ENCODE peak calls at places on chromosomes 7 and 10, in six cellular contexts. J is pancreas; D is brain microvascular endothelial cell; H is neural progenitor cell; S is dorsolateral prefrontal cortex; C is CD8-positive, alpha-beta memory T cell. B is an unnamed sample.

GRCh38 chr7:142111509-142111908 is at the start of gene MGAM2:
- DNase-seq in J (no peak), D (no peak), H (no peak), S (no peak), C (no peak), B (no peak)

GRCh38 chr10:102230264-102230860 is 4.3 kb downstream of the ELOVL3 start:
- DNase-seq in J (peak), D (peak), H (peak), S (no peak), C (peak), B (peak)

GRCh38 chr10:51743146-51743545 is 43.8 kb upstream of the CSTF2T start:
- DNase-seq in J (no peak), D (no peak), H (peak), S (no peak), C (no peak), B (no peak)

GRCh38 chr7:1539346-1540321 is 9.1 kb downstream of the MAFK start:
- DNase-seq in J (peak), D (peak), H (no peak), S (no peak), C (no peak), B (no peak)

GRCh38 chr7:69695998-69696657 is 97.9 kb downstream of the AUTS2 start:
- DNase-seq in J (no peak), D (no peak), H (no peak), S (no peak), C (no peak), B (no peak)

GRCh38 chr10:110425684-110426293 is 71.9 kb upstream of the DUSP5 start:
- DNase-seq in J (no peak), D (peak), H (no peak), S (no peak), C (no peak), B (no peak)

GRCh38 chr7:36686499-36686898 is 37.8 kb downstream of the AOAH start:
- DNase-seq in J (no peak), D (peak), H (no peak), S (peak), C (peak), B (peak)

GRCh38 chr7:1447551-1448244 is 11.6 kb downstream of the MICALL2 start:
- DNase-seq in J (no peak), D (no peak), H (no peak), S (peak), C (no peak), B (no peak)

GRCh38 chr10:46285300-46285699 is 1.5 kb upstream of the ANTXRL start:
- DNase-seq in J (no peak), D (no peak), H (no peak), S (no peak), C (no peak), B (no peak)

GRCh38 chr7:83646027-83646426 is 2.9 kb downstream of the SEMA3E start:
- DNase-seq in J (no peak), D (no peak), H (no peak), S (no peak), C (no peak), B (no peak)

GRCh38 chr7:47617131-47617530 is 35.2 kb upstream of the TNS3 start:
- DNase-seq in J (no peak), D (no peak), H (no peak), S (no peak), C (no peak), B (no peak)

GRCh38 chr10:30970760-30971460 is 60.8 kb downstream of the ZNF438 start:
- DNase-seq in J (no peak), D (no peak), H (no peak), S (no peak), C (no peak), B (no peak)

GRCh38 chr10:63166742-63167258 is 33.7 kb downstream of the NRBF2 start:
- DNase-seq in J (no peak), D (peak), H (peak), S (no peak), C (no peak), B (peak)

GRCh38 chr7:36473454-36474282 is 84.0 kb downstream of the ANLN start:
- DNase-seq in J (no peak), D (no peak), H (peak), S (peak), C (no peak), B (peak)

GRCh38 chr7:82044497-82045080 is 274.7 kb upstream of the HGF start:
- DNase-seq in J (no peak), D (peak), H (peak), S (peak), C (no peak), B (peak)

GRCh38 chr7:154426778-154427177 is 374.6 kb downstream of the DPP6 start:
- DNase-seq in J (no peak), D (no peak), H (no peak), S (no peak), C (no peak), B (no peak)

GRCh38 chr7:154425326-154425725 is 373.1 kb downstream of the DPP6 start:
- DNase-seq in J (no peak), D (no peak), H (peak), S (no peak), C (no peak), B (no peak)

GRCh38 chr7:154429666-154430404 is 377.6 kb downstream of the DPP6 start:
- DNase-seq in J (no peak), D (no peak), H (no peak), S (no peak), C (no peak), B (no peak)

GRCh38 chr7:154430640-154431039 is 378.4 kb downstream of the DPP6 start:
- DNase-seq in J (no peak), D (no peak), H (no peak), S (no peak), C (no peak), B (no peak)

DNA sequence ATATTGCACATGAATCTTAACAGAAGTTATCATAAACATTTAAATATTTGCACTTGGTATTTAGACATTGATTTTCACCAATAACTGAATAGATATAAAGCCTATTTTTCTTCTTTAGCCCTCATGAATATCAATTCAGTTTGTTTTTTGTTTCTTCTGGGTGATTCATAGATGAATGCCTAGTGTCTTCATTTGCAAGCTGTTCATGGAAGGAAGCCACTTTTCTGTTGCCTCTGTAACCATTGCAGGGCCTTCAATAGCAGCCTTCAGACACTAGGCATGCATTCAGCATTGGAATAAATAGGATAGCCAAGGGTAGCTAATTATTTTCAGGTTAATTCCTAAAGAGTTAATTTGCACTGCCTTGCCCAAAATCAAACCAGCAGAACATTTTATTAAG is 375.3 kb downstream of the DPP6 start:
- DNase-seq in J (no peak), D (no peak), H (no peak), S (no peak), C (no peak), B (no peak)
- H3K27ac ChIP-seq in J (no peak), D (no peak), H (no peak), S (peak), C (no peak), B (no peak)

DNA sequence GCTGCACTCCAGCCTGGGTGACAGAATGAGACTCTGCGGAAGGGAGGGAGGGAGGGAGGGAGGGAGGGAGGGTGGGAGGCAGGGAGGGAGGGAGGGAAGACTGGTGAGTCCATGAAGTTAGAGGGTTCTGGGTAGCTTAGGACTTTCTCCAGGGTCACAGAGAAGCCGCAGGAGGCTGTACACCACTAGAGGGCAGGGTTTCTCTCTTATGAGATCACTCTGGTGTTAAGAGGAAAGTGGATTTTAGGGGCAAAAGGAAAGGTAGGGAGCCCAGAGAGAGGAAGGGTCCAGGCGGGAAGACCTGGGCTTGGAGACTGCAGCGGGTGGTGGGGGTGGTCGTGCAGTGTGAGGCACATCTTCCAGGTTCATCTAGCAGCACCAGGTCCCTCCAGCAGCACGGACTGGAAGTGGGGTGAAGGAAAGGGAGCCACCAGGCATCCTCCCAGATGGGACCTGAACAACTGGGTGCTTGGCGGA is 48.7 kb upstream of the SLC29A3 start:
- DNase-seq in J (no peak), D (peak), H (peak), S (peak), C (no peak), B (peak)
- H3K27ac ChIP-seq in J (no peak), D (no peak), H (no peak), S (no peak), C (no peak), B (no peak)

GRCh38 chr7:92179393-92179924 is 517 bp upstream of the LRRD1 start:
- DNase-seq in J (no peak), D (no peak), H (peak), S (peak), C (no peak), B (no peak)
- H3K27ac ChIP-seq in J (peak), D (no peak), H (no peak), S (peak), C (no peak), B (no peak)

DNA sequence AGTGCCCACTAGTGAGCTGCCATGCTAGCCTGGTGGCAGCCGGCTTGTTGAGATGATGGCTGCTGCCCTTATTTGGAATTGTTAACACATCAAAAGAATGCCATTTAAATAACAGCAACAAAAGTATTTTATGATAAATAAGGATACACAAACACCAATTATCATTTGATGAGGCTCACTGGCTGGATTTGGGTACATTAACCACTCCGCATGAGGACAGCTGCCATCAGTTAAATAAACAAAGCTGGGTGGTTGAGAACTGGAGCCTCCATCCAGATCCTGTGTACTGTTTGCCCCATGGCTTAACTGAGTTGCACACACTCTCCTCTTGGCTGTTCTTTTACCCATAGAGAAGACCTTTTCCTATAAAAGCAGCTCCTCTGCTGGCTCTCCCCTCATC is 103.8 kb downstream of the RGS10 start:
- DNase-seq in J (no peak), D (no peak), H (no peak), S (no peak), C (no peak), B (no peak)
- H3K27ac ChIP-seq in J (no peak), D (no peak), H (no peak), S (no peak), C (no peak), B (no peak)

GRCh38 chr10:89274928-89275327 is 23.4 kb upstream of the LIPA start:
- DNase-seq in J (no peak), D (no peak), H (no peak), S (no peak), C (no peak), B (no peak)
- H3K27ac ChIP-seq in J (no peak), D (no peak), H (no peak), S (peak), C (no peak), B (no peak)

DNA sequence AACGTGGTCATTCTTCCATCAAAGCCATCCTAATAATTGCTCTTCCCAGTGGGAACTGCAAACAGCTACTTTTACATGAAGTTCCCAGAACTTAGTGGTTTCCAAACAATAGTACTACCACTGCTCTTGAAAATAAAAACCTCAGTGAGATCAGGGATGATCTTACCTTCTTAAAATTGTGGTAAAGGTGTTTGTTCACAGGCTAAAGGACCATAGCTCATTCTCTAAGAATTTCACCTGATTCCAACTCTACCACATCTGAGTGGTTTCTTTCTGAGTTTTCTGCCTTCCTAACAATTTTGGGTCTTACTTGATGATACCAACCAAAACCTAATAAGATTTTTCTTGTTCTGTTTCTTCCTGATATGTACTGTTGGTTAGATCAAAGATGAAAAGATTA is 45.6 kb upstream of the AGBL3 start:
- DNase-seq in J (no peak), D (no peak), H (no peak), S (no peak), C (no peak), B (no peak)
- H3K27ac ChIP-seq in J (no peak), D (peak), H (peak), S (no peak), C (no peak), B (no peak)

GRCh38 chr7:27124096-27124978 is 6.2 kb downstream of the HOXA4 start:
- DNase-seq in J (no peak), D (no peak), H (no peak), S (no peak), C (no peak), B (peak)
- H3K27ac ChIP-seq in J (no peak), D (no peak), H (no peak), S (no peak), C (no peak), B (peak)

GRCh38 chr7:32256811-32257210 is 186.6 kb upstream of the PDE1C start:
- DNase-seq in J (no peak), D (no peak), H (no peak), S (no peak), C (no peak), B (no peak)

GRCh38 chr7:32256376-32256775 is 186.2 kb upstream of the PDE1C start:
- DNase-seq in J (no peak), D (no peak), H (no peak), S (no peak), C (no peak), B (no peak)

GRCh38 chr7:32255036-32255435 is 184.8 kb upstream of the PDE1C start:
- DNase-seq in J (no peak), D (no peak), H (no peak), S (no peak), C (no peak), B (no peak)

GRCh38 chr7:32259917-32260596 is 189.8 kb upstream of the PDE1C start:
- DNase-seq in J (no peak), D (no peak), H (no peak), S (no peak), C (no peak), B (no peak)

DNA sequence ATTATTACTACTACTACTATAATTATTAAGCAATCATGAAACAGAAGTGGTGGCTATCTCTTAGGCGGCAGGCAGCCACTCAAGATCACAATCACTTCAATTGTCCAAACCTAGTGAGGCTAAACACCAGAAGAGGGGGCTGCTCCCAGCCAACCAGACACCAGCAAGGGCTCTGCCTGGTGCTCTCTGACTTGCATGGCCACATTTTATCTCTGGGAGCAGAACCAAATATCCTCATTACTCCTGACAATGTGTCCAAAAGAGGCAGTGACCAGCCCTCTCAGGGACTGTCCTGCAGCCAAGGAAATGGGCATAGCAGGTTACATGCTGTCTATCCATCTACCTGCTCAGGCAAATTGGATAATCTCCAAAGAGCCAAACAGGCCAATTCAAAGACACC is 187.4 kb upstream of the PDE1C start:
- DNase-seq in J (no peak), D (no peak), H (peak), S (no peak), C (no peak), B (no peak)
- H3K27ac ChIP-seq in J (no peak), D (no peak), H (no peak), S (no peak), C (no peak), B (no peak)

B was measured in HCT116.